ENCODE peak calls at places on chromosomes 16 and 17, in six cellular contexts. Q is K562, I is neural progenitor cell, W is GM23248, T is Karpas-422, P is GM12878. Z is an unnamed sample. For H4K20me1, the result is how much of the 10 kb centered on the place peaks cover.

GRCh38 chr16:56419740-56420548 is 5.4 kb downstream of the AMFR start:
- DNase-seq in W (no peak), Q (no peak), T (no peak), I (no peak), P (no peak), Z (no peak)

GRCh38 chr16:89922884-89923639 is at the start of gene TUBB3:
- DNase-seq in Q (peak), I (peak), T (peak), W (peak), P (no peak), Z (no peak)

GRCh38 chr17:74738051-74738996 is 1.3 kb downstream of the RAB37 start:
- DNase-seq in P (peak), I (no peak), Q (no peak), T (no peak), W (no peak), Z (peak)

GRCh38 chr16:2031081-2031577 is 4.4 kb downstream of the NHERF2 start:
- DNase-seq in T (no peak), P (no peak), Q (no peak), I (no peak), W (no peak), Z (no peak)

GRCh38 chr16:21277927-21278706 is at the start of gene CRYM:
- DNase-seq in W (peak), P (no peak), Q (peak), I (peak), T (peak), Z (no peak)

GRCh38 chr16:65285128-65286120 is 163.6 kb upstream of the CDH11 start:
- DNase-seq in W (no peak), P (no peak), I (no peak), Q (no peak), T (no peak), Z (no peak)

GRCh38 chr17:51860934-51861561 is 297.5 kb downstream of the CA10 start:
- DNase-seq in I (peak), W (peak), P (no peak), Q (peak), T (peak), Z (peak)

GRCh38 chr17:74442670-74443515 is 11.0 kb downstream of the GPRC5C start:
- DNase-seq in Q (peak), W (peak), I (peak), T (no peak), P (no peak), Z (no peak)

GRCh38 chr16:63066552-63066951 is 1030.3 kb upstream of the CDH8 start:
- DNase-seq in W (no peak), P (no peak), I (no peak), Q (no peak), T (no peak), Z (no peak)

GRCh38 chr17:3576970-3577369 is 19.4 kb upstream of the TRPV3 start:
- DNase-seq in W (no peak), I (no peak), Q (no peak), P (no peak), T (no peak), Z (no peak)

GRCh38 chr17:3502466-3502865 is 26.7 kb downstream of the ASPA start:
- DNase-seq in P (no peak), Q (no peak), I (no peak), W (no peak), T (no peak), Z (no peak)

GRCh38 chr17:67496286-67496685 is 119.2 kb downstream of the PITPNC1 start:
- DNase-seq in P (no peak), W (no peak), I (no peak), Q (no peak), T (no peak), Z (no peak)

GRCh38 chr17:60079401-60079861 is 710 bp upstream of the HEATR6 start:
- DNase-seq in Q (no peak), T (no peak), I (no peak), P (no peak), W (peak), Z (no peak)

GRCh38 chr17:4188076-4188475 is 45.1 kb downstream of the CYB5D2 start:
- DNase-seq in T (no peak), Q (no peak), P (no peak), I (no peak), W (no peak), Z (no peak)

GRCh38 chr16:79409970-79410369 is 190.6 kb downstream of the MAF start:
- DNase-seq in I (no peak), Q (no peak), W (no peak), P (no peak), T (peak), Z (no peak)

GRCh38 chr17:77842148-77842905 is 116.2 kb upstream of the TNRC6C start:
- DNase-seq in P (no peak), I (no peak), Q (no peak), T (no peak), W (peak), Z (no peak)

GRCh38 chr17:61294777-61295176 is 104.9 kb upstream of the TBX2 start:
- DNase-seq in P (no peak), W (peak), I (peak), Q (no peak), T (no peak), Z (no peak)

GRCh38 chr16:30567991-30568638 is 3.4 kb downstream of the ZNF688 start:
- DNase-seq in T (no peak), Q (no peak), W (peak), I (no peak), P (peak), Z (peak)

GRCh38 chr16:22787456-22788189 is 26.3 kb upstream of the HS3ST2 start:
- DNase-seq in P (no peak), T (no peak), I (no peak), Q (no peak), W (peak), Z (peak)

GRCh38 chr16:88905563-88905962 is 39.1 kb upstream of the PABPN1L start:
- DNase-seq in Q (peak), P (no peak), I (peak), W (peak), T (peak), Z (peak)

GRCh38 chr16:19289805-19290490 is 4.4 kb downstream of the CLEC19A start:
- DNase-seq in P (no peak), I (peak), W (no peak), T (no peak), Q (no peak), Z (no peak)

GRCh38 chr17:17940451-17940911 is 31.7 kb downstream of the TOM1L2 start:
- DNase-seq in W (peak), I (no peak), T (no peak), Q (no peak), P (no peak), Z (no peak)

GRCh38 chr17:41251261-41251660 is 1.8 kb downstream of the KRTAP9-4 start:
- DNase-seq in W (no peak), T (no peak), Q (no peak), P (no peak), I (no peak), Z (no peak)

GRCh38 chr17:78583091-78583490 is 5.9 kb upstream of the DNAH17 start:
- DNase-seq in Q (peak), P (no peak), T (peak), W (peak), I (peak), Z (no peak)

GRCh38 chr17:60095381-60095780 is 16.7 kb upstream of the HEATR6 start:
- DNase-seq in Q (no peak), P (no peak), I (no peak), W (no peak), T (no peak), Z (no peak)

GRCh38 chr16:75287708-75288107 is 36.3 kb upstream of the BCAR1 start:
- DNase-seq in Q (peak), W (no peak), P (no peak), T (no peak), I (no peak), Z (no peak)

GRCh38 chr16:8948831-8949230 is 14.9 kb downstream of the USP7 start:
- DNase-seq in T (peak), I (no peak), W (no peak), Q (no peak), P (no peak), Z (no peak)
- H4K20me1 ChIP-seq in T (half or more), I (half or more), W (half or more), Q (half or more), P (under half), Z (half or more)

DNA sequence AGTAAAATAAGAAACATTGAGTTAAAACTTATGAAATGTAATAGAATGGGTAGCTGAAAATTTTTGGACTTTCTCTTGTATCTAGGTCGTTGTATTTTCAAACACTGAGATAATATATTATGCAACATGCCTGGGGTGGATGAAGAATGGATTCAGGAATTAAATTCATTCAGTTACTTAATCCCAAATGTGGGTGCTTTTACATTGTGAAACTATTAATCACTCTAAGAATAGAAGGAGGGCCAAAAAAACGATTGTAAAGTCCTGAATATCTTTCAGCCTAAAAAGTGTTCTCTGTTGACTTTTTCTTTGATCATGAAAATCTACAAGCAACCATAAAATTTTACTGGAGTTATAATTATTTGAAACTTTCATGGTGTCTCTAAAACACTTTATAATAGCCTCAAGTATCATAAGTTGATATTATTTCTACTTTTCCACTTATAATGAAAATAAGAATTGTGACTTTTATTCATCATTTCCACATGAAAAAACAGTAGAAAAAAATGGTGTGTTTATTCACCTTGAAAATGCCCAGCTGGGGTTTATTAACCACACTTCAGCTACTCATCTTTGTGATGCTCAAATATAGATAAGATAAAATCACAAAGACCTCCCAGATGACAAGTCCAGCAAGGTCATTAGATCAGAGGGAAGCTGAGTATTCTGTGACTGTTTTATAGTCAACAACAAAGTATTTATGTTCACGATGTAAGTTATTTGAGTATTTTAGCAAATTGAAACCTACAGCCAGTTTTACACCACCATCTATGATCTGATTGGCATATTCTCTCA is 619.9 kb upstream of the SOX9 start:
- DNase-seq in P (no peak), T (no peak), Q (no peak), W (peak), I (no peak), Z (no peak)
- H3K4me2 ChIP-seq in P (no peak), T (no peak), Q (no peak), W (peak), I (no peak), Z (no peak)

GRCh38 chr17:81286491-81287145 is 8.5 kb downstream of the SLC38A10 start:
- DNase-seq in P (no peak), Q (no peak), T (no peak), I (no peak), W (no peak), Z (no peak)

GRCh38 chr17:81285179-81285878 is 9.8 kb downstream of the SLC38A10 start:
- DNase-seq in P (no peak), I (peak), Q (peak), W (no peak), T (no peak), Z (peak)

GRCh38 chr17:81287741-81288430 is 7.2 kb downstream of the SLC38A10 start:
- DNase-seq in T (no peak), P (no peak), Q (no peak), W (no peak), I (no peak), Z (no peak)

GRCh38 chr17:81287155-81287554 is 8.0 kb downstream of the SLC38A10 start:
- DNase-seq in W (no peak), I (no peak), Q (no peak), P (no peak), T (no peak), Z (no peak)

DNA sequence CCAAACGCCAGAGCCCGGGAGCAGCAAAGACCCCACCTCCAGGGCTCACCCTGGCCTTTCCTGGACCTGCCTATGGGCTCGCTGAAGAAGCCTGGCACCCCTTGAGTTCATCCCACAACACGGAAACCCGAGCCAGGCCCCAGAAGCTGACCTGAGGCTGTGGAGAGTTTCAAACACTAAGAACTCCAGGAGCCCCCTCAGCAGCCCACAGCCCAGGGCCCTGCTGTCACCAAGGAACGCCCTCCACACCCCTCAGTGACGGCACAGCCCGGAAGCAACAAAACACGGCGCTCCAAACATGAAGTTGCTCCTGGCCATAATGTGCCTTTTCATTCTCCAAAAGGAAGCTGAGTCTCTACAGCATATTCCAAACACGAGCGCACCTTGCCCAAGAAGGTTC is 9.2 kb downstream of the SLC38A10 start:
- DNase-seq in Q (no peak), W (no peak), I (no peak), T (no peak), P (no peak), Z (no peak)
- H4K20me1 ChIP-seq in Q (under half), W (under half), I (under half), T (under half), P (under half), Z (under half)

GRCh38 chr17:31320231-31320630 is 1.2 kb downstream of the EVI2A start:
- DNase-seq in P (no peak), I (no peak), W (no peak), Q (no peak), T (no peak), Z (no peak)
- H3K4me2 ChIP-seq in P (peak), I (no peak), W (no peak), Q (no peak), T (peak), Z (peak)

DNA sequence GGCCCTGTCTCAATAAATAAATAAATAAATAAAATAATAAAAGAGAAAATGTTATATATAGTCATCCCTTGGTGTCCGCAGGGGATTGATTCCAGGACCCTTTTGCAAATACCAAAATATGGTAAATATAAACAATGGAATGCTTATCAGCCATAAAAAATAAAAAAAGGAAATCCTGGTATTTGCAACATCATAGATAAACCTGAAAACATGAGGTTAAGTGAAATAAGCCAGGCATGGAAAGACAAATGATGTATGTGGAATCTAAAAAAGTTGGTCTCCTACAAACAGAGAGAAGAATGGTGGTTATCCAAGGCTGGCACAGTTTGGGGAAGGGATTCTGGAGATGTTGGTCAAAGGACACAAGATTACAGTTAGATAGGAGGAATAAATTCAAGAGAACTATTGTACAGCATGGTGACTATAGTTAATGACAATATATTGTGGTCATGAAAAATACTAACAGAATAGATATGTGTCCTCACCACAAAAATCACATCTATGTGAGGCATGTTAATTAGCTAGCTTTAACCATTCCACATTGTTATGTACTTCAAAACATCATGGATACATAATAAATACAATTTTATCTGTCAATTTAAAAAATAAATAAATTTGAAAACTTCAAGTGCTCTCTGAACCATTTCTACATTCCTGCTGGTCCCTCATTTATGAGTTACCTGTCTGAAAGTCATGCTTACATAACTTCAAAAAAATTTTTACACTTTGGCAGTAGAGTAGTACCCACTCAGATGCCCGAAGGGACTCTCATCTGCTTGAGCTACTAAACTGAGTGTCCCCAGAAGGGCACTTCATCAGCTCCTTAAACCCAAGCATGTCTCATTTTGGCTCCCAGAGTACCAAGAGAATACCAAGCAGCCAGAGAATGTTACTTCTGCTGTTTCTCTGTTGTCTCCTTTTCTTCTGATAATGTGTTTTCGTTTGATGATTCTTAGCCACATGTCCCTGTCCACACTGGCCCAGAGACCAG is 26.6 kb downstream of the N4BP1 start:
- DNase-seq in T (no peak), P (no peak), Q (no peak), I (no peak), W (peak), Z (no peak)
- H4K20me1 ChIP-seq in T (under half), P (under half), Q (under half), I (under half), W (under half), Z (under half)

DNA sequence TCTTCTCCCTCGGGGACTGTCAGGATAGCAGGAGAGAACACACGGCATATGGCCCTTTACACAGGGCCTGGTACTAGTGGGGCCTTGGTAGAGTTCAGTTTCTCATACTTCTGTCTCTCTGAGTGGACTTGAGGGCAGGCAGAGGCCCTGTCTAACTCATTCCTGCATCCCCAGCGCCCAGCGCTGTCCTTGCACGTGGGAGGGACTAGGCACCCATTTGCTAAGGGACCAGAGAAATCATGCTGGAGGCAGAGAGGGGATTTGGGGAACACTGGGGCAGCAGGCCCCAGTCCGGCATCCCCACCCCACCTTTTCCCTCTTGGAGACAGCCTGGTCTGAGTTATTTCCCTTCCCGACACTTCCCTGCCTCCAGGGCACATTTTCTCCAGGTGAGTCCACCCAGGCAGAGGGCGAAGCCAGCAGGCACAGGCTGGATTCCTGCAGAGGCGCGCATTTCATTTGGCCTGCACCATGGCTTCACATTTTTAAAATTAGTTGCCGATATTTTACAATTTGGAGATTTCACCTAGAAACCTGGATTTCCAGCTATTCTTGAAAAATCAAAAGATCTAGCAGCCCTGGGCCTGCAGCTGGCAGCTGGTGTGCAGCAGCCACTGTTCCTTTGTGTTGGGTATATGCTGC is 9.7 kb upstream of the NKD1 start:
- DNase-seq in T (no peak), P (no peak), Q (no peak), I (no peak), W (no peak), Z (no peak)
- H3K4me2 ChIP-seq in T (no peak), P (no peak), Q (no peak), I (peak), W (no peak), Z (no peak)

GRCh38 chr16:58028168-58028455 is 2.6 kb downstream of the MMP15 start:
- DNase-seq in W (no peak), P (no peak), T (no peak), Q (no peak), I (no peak), Z (no peak)

GRCh38 chr16:58027341-58028167 is 2.0 kb downstream of the MMP15 start:
- DNase-seq in Q (peak), T (no peak), W (peak), I (peak), P (no peak), Z (no peak)

GRCh38 chr16:58025351-58026138 is at the start of gene MMP15:
- DNase-seq in P (no peak), T (peak), Q (peak), W (peak), I (peak), Z (peak)

GRCh38 chr16:58026139-58026704 is 668 bp downstream of the MMP15 start:
- DNase-seq in I (peak), W (peak), Q (peak), P (no peak), T (peak), Z (no peak)

GRCh38 chr16:58026705-58027340 is 1.3 kb downstream of the MMP15 start:
- DNase-seq in W (no peak), P (no peak), Q (peak), T (no peak), I (peak), Z (no peak)
- H4K20me1 ChIP-seq in W (under half), P (under half), Q (under half), T (under half), I (under half), Z (under half)

GRCh38 chr17:50151937-50152547 is 1.6 kb upstream of the PPP1R9B start:
- DNase-seq in P (no peak), Q (peak), T (peak), I (peak), W (peak), Z (peak)

GRCh38 chr17:50151041-50151936 is 812 bp upstream of the PPP1R9B start:
- DNase-seq in W (peak), P (peak), T (peak), Q (peak), I (peak), Z (peak)

GRCh38 chr17:50154604-50155003 is 4.1 kb upstream of the PPP1R9B start:
- DNase-seq in W (no peak), P (no peak), T (no peak), Q (no peak), I (no peak), Z (no peak)

GRCh38 chr17:50153650-50154575 is 3.4 kb upstream of the PPP1R9B start:
- DNase-seq in W (peak), Q (peak), P (no peak), I (no peak), T (no peak), Z (no peak)

DNA sequence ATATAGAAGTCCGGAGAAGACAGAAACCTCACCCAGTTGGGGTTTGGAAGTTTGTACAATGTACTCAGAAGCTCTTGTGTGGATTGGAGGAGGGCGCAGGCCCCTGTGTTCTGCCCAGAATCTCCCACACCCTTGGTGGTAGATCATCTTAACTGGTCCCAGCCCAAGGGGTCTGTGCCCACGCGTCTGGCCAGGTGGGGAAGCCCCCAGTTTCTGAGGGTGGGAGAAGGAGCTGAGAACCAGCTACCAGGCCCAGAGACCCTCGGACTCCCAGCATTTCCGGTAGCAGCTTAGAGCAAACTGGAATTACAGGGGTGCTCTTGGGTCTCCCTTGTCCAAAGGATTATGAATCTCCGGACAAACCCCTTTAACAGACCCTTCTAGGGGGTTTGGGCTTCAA is 2.3 kb upstream of the PPP1R9B start:
- DNase-seq in T (no peak), Q (no peak), I (no peak), W (no peak), P (no peak), Z (no peak)
- H3K4me2 ChIP-seq in T (peak), Q (peak), I (peak), W (peak), P (no peak), Z (no peak)

GRCh38 chr16:4371481-4372314 is at the start of gene VASN:
- DNase-seq in T (peak), Q (peak), P (no peak), W (peak), I (peak), Z (no peak)
- H4K20me1 ChIP-seq in T (under half), Q (under half), P (under half), W (under half), I (under half), Z (under half)

Z was measured in DND-41.